ENCODE peak calls at places on chromosomes 16 and 17, in seven cellular contexts. U, Y, O, Q, M, T and R are unnamed samples.

GRCh38 chr17:57195790-57196460 is 60.4 kb upstream of the MSI2 start:
- DNase-seq in U (no peak), O (no peak), M (no peak), Q (no peak), Y (no peak), T (no peak), R (no peak)

GRCh38 chr17:70855401-70856054 is 686.2 kb downstream of the KCNJ2 start:
- DNase-seq in U (no peak), Q (no peak), Y (no peak), T (no peak), O (no peak), M (no peak), R (no peak)

GRCh38 chr16:13696017-13696416 is 223.9 kb upstream of the ERCC4 start:
- DNase-seq in U (no peak), T (no peak), Q (no peak), Y (no peak), M (no peak), O (no peak), R (no peak)

GRCh38 chr17:72666519-72666874 is 426.0 kb downstream of the SLC39A11 start:
- DNase-seq in M (no peak), T (no peak), U (no peak), O (no peak), Y (no peak), Q (no peak), R (no peak)

GRCh38 chr16:50594332-50595260 is 46.4 kb downstream of the NKD1 start:
- DNase-seq in Y (no peak), T (no peak), M (no peak), O (no peak), U (no peak), Q (no peak), R (no peak)

GRCh38 chr17:4313482-4314114 is 49.8 kb upstream of the ANKFY1 start:
- DNase-seq in O (no peak), U (no peak), T (no peak), M (no peak), Y (no peak), Q (no peak), R (no peak)

GRCh38 chr17:74340470-74341023 is 14.5 kb downstream of the KIF19 start:
- DNase-seq in Q (no peak), T (no peak), U (no peak), Y (no peak), O (peak; percentile 66), M (no peak), R (peak; percentile 39)

GRCh38 chr16:52398021-52398420 is 148.9 kb downstream of the TOX3 start:
- DNase-seq in M (no peak), U (no peak), Q (no peak), O (no peak), T (no peak), Y (no peak), R (no peak)

GRCh38 chr17:2309338-2310143 is 5.8 kb downstream of the SRR start:
- DNase-seq in M (no peak), U (no peak), Y (no peak), O (peak; percentile 18), Q (no peak), T (no peak), R (no peak)

GRCh38 chr16:72172105-72173034 is at the start of gene PMFBP1:
- DNase-seq in U (peak; percentile 88), Q (no peak), O (peak; percentile 82), Y (peak; percentile 65), M (no peak), T (peak; percentile 42), R (peak; percentile 3)

GRCh38 chr17:50642722-50643656 is 8.3 kb downstream of the ABCC3 start:
- DNase-seq in U (no peak), M (no peak), T (no peak), Y (peak; percentile 39), O (no peak), Q (no peak), R (no peak)

GRCh38 chr17:61152898-61153297 is 246.7 kb upstream of the TBX2 start:
- DNase-seq in O (no peak), Q (no peak), Y (no peak), U (no peak), T (no peak), M (no peak), R (no peak)

GRCh38 chr16:3118204-3118790 is 5.9 kb downstream of the ZNF205 start:
- DNase-seq in T (no peak), Y (no peak), Q (no peak), M (no peak), O (no peak), U (no peak), R (no peak)

GRCh38 chr16:23052908-23053580 is 96.2 kb downstream of the USP31 start:
- DNase-seq in M (no peak), O (no peak), Y (no peak), Q (no peak), T (no peak), U (no peak), R (no peak)

GRCh38 chr16:53991181-53992056 is 287.5 kb downstream of the FTO start:
- DNase-seq in Y (peak; percentile 62), O (peak; percentile 45), T (no peak), U (no peak), M (no peak), Q (peak; percentile 11), R (peak; percentile 56)

GRCh38 chr17:13931752-13932477 is 137.4 kb upstream of the COX10 start:
- DNase-seq in M (no peak), Y (no peak), O (no peak), Q (no peak), T (peak; percentile 79), U (no peak), R (peak; percentile 89)

GRCh38 chr16:88009566-88010342 is 58.5 kb downstream of the BANP start:
- DNase-seq in U (no peak), M (no peak), Y (no peak), Q (peak; percentile 59), T (no peak), O (no peak), R (no peak)

GRCh38 chr16:29962344-29962994 is 590 bp downstream of the TMEM219 start:
- DNase-seq in M (no peak), O (peak; percentile 51), T (no peak), U (no peak), Q (no peak), Y (no peak), R (no peak)

GRCh38 chr16:8630205-8630953 is 8.9 kb downstream of the METTL22 start:
- DNase-seq in M (no peak), O (no peak), Q (no peak), U (no peak), Y (no peak), T (no peak), R (no peak)

GRCh38 chr16:82605863-82606620 is 20.7 kb upstream of the CDH13 start:
- DNase-seq in Q (peak; percentile 38), Y (no peak), U (no peak), T (no peak), O (peak; percentile 20), M (no peak), R (no peak)

GRCh38 chr17:77867308-77867781 is 91.2 kb upstream of the TNRC6C start:
- DNase-seq in M (no peak), Y (no peak), T (peak; percentile 13), U (no peak), O (no peak), Q (no peak), R (no peak)

GRCh38 chr17:33750943-33751701 is 458.0 kb upstream of the ASIC2 start:
- DNase-seq in O (peak; percentile 80), U (peak; percentile 65), T (peak; percentile 56), M (peak; percentile 32), Y (peak; percentile 7), Q (peak; percentile 79), R (peak; percentile 46)

DNA sequence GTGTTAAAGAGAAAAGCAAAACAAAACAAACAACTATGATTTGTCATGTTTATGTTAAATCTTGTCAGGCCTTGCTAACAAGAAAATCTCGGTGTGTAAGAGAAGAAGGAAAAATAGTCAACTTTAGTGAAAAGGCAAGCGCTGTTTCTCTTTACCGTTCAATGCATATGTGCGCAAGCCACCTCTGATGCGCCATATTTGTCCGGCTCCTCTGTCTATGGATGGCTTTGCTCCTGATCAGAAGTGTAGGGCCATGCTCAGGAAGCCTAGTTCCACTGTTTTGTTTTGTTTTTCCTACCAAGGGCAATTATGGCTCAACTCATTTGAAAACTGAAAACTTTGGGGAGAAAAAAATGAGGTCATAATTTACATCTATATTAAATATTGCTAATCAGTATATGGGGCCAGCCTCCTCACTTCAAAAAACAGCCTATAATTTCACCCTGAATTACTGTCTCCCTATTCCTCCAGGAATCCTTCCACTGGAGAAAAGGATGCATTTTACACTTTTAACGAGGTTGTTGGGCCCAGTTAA is 4.6 kb downstream of the MAF start:
- DNase-seq in Q (no peak), T (no peak), U (peak; percentile 11), Y (no peak), M (no peak), O (no peak), R (no peak)
- H3K27me3 ChIP-seq in Q (no peaks in the 10 kb centered on the region), T (no peaks in the 10 kb centered on the region), U (no peaks in the 10 kb centered on the region), Y (peaks cover 6% of the 10 kb centered on the region), M (no peaks in the 10 kb centered on the region), O (no peaks in the 10 kb centered on the region), R (no peaks in the 10 kb centered on the region)

GRCh38 chr17:21373696-21374454 is 2.3 kb upstream of the KCNJ12 start:
- DNase-seq in O (no peak), Q (no peak), U (no peak), M (no peak), T (no peak), Y (no peak), R (no peak)
- H3K27me3 ChIP-seq in O (peaks cover 21% of the 10 kb centered on the region), Q (peaks cover 55% of the 10 kb centered on the region), U (peaks cover 70% of the 10 kb centered on the region), M (peaks cover 3% of the 10 kb centered on the region), T (no peaks in the 10 kb centered on the region), Y (peaks cover 45% of the 10 kb centered on the region), R (peaks cover 24% of the 10 kb centered on the region)

DNA sequence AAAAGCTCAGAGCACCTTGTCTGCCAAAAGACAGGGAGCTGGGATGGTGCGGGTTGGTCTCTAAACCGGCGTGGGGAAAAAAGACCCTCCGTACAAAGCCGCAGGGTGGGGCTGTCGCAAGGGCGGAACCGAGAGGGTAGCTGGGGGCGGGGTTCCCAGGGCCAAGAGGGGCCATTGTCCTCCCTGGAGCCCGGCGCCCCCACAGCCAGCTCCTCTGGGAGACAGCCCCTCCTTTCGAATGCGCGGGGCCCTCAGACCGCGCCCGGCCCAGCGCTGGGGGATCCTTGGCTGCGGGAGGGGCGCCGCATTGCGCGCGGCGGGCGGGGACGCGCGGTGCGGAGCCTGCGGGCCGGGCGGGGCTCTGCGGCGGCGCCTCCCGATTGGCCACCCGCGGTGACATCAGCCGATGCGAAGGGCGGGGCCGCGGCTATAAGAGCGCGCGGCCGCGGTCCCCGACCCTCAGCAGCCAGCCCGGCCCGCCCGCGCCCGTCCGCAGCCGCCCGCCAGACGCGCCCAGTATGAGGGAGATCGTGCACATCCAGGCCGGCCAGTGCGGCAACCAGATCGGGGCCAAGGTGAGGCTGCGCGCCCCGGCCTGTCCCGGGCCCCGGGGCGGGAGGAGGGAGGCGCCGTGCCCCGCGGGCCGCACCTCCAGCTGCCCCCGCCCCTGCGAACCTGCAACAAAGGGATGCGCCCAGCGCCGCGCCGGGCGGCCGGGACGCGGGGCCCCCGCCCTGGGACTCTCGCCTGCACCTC is at the start of gene TUBB3:
- DNase-seq in U (peak; percentile 45), Y (no peak), Q (peak; percentile 95), M (no peak), O (peak; percentile 93), T (peak; percentile 81), R (peak; percentile 80)
- H3K27me3 ChIP-seq in U (peaks cover 29% of the 10 kb centered on the region), Y (no peaks in the 10 kb centered on the region), Q (peaks cover 28% of the 10 kb centered on the region), M (no peaks in the 10 kb centered on the region), O (peaks cover 6% of the 10 kb centered on the region), T (peaks cover 16% of the 10 kb centered on the region), R (no peaks in the 10 kb centered on the region)

GRCh38 chr17:79337053-79337452 is 262.4 kb downstream of the ENGASE start:
- DNase-seq in T (no peak), U (no peak), O (no peak), Y (no peak), Q (no peak), M (no peak), R (no peak)
- H3K27me3 ChIP-seq in T (peaks cover 11% of the 10 kb centered on the region), U (peaks cover 9% of the 10 kb centered on the region), O (peaks cover 25% of the 10 kb centered on the region), Y (no peaks in the 10 kb centered on the region), Q (no peaks in the 10 kb centered on the region), M (no peaks in the 10 kb centered on the region), R (peaks cover 48% of the 10 kb centered on the region)